ENCODE peak calls at places on chromosomes 7 and 10, in ten cellular contexts. F is dorsolateral prefrontal cortex, Y is RWPE1, U is stomach, T is B cell, R is NB4, O is endodermal cell, L is D721Med, A is AG09309, M is body of pancreas. W is an unnamed sample.

GRCh38 chr7:189719-190118 is 2.7 kb upstream of the FAM20C start:
- DNase-seq in F (no peak), Y (no peak), U (no peak), T (no peak), R (no peak), O (no peak), L (no peak), A (no peak), M (no peak), W (no peak)

GRCh38 chr10:48525113-48525512 is 79.8 kb downstream of the ARHGAP22 start:
- DNase-seq in F (no peak), Y (no peak), U (peak), T (no peak), R (no peak), O (peak), L (no peak), A (no peak), M (no peak), W (no peak)

GRCh38 chr10:19767876-19768275 is 48.4 kb upstream of the PLXDC2 start:
- DNase-seq in F (no peak), Y (no peak), U (no peak), T (no peak), R (no peak), O (peak), L (no peak), A (no peak), M (no peak), W (no peak)

GRCh38 chr10:96556003-96556402 is 30.8 kb downstream of the TM9SF3 start:
- DNase-seq in F (no peak), Y (peak), U (no peak), T (no peak), R (peak), O (peak), L (no peak), A (no peak), M (no peak), W (peak)

GRCh38 chr7:101532000-101532399 is 97.1 kb downstream of the MYL10 start:
- DNase-seq in F (no peak), Y (no peak), U (no peak), T (no peak), R (no peak), O (no peak), L (no peak), A (no peak), M (no peak), W (no peak)

GRCh38 chr10:77244746-77245145 is 392.9 kb downstream of the KCNMA1 start:
- DNase-seq in F (no peak), Y (no peak), U (no peak), T (no peak), R (no peak), O (no peak), L (no peak), A (no peak), M (no peak), W (no peak)

GRCh38 chr7:70178787-70179186 is 580.5 kb downstream of the AUTS2 start:
- DNase-seq in F (no peak), Y (peak), U (no peak), T (no peak), R (peak), O (peak), L (no peak), A (no peak), M (peak), W (no peak)

GRCh38 chr10:8174762-8175161 is 120.3 kb downstream of the GATA3 start:
- DNase-seq in F (no peak), Y (no peak), U (no peak), T (no peak), R (no peak), O (peak), L (no peak), A (no peak), M (no peak), W (no peak)

GRCh38 chr7:100584677-100585510 is 1.0 kb downstream of the LRCH4 start:
- DNase-seq in F (no peak), Y (peak), U (peak), T (no peak), R (peak), O (peak), L (peak), A (peak), M (peak), W (peak)

GRCh38 chr7:114575098-114575497 is 160.5 kb downstream of the FOXP2 start:
- DNase-seq in F (no peak), Y (no peak), U (no peak), T (no peak), R (no peak), O (no peak), L (no peak), A (no peak), M (no peak), W (no peak)

GRCh38 chr10:95474228-95475002 is 86.8 kb downstream of the SORBS1 start:
- DNase-seq in F (no peak), Y (peak), U (no peak), T (no peak), R (no peak), O (no peak), L (no peak), A (no peak), M (peak), W (peak)

GRCh38 chr7:44257618-44258422 is 57.0 kb downstream of the YKT6 start:
- DNase-seq in F (peak), Y (peak), U (peak), T (peak), R (peak), O (no peak), L (no peak), A (peak), M (peak), W (peak)

GRCh38 chr7:47480576-47481538 is 101.1 kb downstream of the TNS3 start:
- DNase-seq in F (no peak), Y (no peak), U (no peak), T (peak), R (no peak), O (peak), L (no peak), A (no peak), M (no peak), W (no peak)

GRCh38 chr10:6141296-6142151 is 52.7 kb downstream of the RBM17 start:
- DNase-seq in F (no peak), Y (peak), U (no peak), T (peak), R (peak), O (no peak), L (no peak), A (peak), M (no peak), W (peak)

GRCh38 chr10:96840841-96841518 is 8.9 kb downstream of the LCOR start:
- DNase-seq in F (no peak), Y (no peak), U (no peak), T (no peak), R (peak), O (no peak), L (no peak), A (no peak), M (peak), W (peak)

GRCh38 chr7:114806590-114807167 is 115.2 kb upstream of the MDFIC start:
- DNase-seq in F (no peak), Y (no peak), U (peak), T (no peak), R (no peak), O (no peak), L (no peak), A (no peak), M (peak), W (peak)

GRCh38 chr10:30027057-30028005 is 32.1 kb downstream of the JCAD start:
- DNase-seq in F (no peak), Y (no peak), U (peak), T (peak), R (peak), O (peak), L (no peak), A (no peak), M (peak), W (peak)
- TF ChIP-seq CTCF in F (no peak), Y (no peak), U (no peak), T (peak), R (no peak), O (peak), L (no peak), A (no peak), M (peak), W (no peak)

GRCh38 chr7:121807078-121807477 is 65.9 kb upstream of the PTPRZ1 start:
- DNase-seq in F (no peak), Y (no peak), U (no peak), T (no peak), R (no peak), O (no peak), L (no peak), A (no peak), M (no peak), W (no peak)
- TF ChIP-seq CTCF in F (no peak), Y (no peak), U (no peak), T (no peak), R (no peak), O (no peak), L (no peak), A (no peak), M (no peak), W (no peak)

GRCh38 chr7:14717711-14718304 is 184.7 kb downstream of the DGKB start:
- DNase-seq in F (no peak), Y (peak), U (no peak), T (no peak), R (peak), O (no peak), L (no peak), A (no peak), M (no peak), W (peak)
- TF ChIP-seq CTCF in F (peak), Y (peak), U (peak), T (no peak), R (no peak), O (peak), L (peak), A (peak), M (peak), W (peak)

GRCh38 chr7:33534830-33535229 is 370.5 kb upstream of the BMPER start:
- DNase-seq in F (no peak), Y (no peak), U (no peak), T (no peak), R (no peak), O (peak), L (no peak), A (no peak), M (no peak), W (peak)

GRCh38 chr7:33536398-33536797 is 368.9 kb upstream of the BMPER start:
- DNase-seq in F (no peak), Y (no peak), U (no peak), T (no peak), R (no peak), O (no peak), L (no peak), A (no peak), M (no peak), W (no peak)

GRCh38 chr7:33529070-33529469 is 376.3 kb upstream of the BMPER start:
- DNase-seq in F (no peak), Y (no peak), U (no peak), T (no peak), R (no peak), O (peak), L (no peak), A (no peak), M (no peak), W (no peak)

DNA sequence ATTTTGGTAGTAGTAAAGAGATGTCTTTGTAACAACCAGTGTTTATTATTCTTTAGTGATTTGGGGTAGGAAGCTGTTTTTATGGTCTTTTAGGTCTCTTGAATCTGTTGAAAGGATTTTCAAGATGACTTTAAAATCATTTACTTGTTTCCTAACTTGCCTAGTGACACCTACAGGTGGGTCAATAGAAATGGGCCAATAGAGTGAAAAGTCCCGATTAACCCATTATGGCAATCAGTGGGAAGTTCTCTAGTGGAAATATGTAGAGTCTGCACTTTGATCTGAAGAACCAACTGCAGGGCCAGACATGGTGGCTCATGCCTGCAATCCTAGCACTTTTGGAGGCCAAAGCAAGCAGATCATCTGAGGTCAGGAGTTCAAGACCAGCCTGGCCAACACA is 374.7 kb upstream of the BMPER start:
- DNase-seq in F (no peak), Y (no peak), U (no peak), T (no peak), R (no peak), O (no peak), L (no peak), A (no peak), M (no peak), W (no peak)
- TF ChIP-seq CTCF in F (no peak), Y (no peak), U (no peak), T (no peak), R (peak), O (peak), L (no peak), A (no peak), M (no peak), W (no peak)

GRCh38 chr7:117600912-117601311 is 121.1 kb downstream of the CFTR start:
- DNase-seq in F (no peak), Y (no peak), U (no peak), T (no peak), R (no peak), O (no peak), L (no peak), A (no peak), M (no peak), W (peak)
- TF ChIP-seq CTCF in F (no peak), Y (no peak), U (no peak), T (no peak), R (no peak), O (no peak), L (no peak), A (no peak), M (no peak), W (no peak)

GRCh38 chr10:11425288-11425595 is 186.2 kb downstream of the USP6NL start:
- DNase-seq in F (no peak), Y (no peak), U (no peak), T (no peak), R (no peak), O (no peak), L (no peak), A (no peak), M (no peak), W (no peak)
- TF ChIP-seq CTCF in F (no peak), Y (no peak), U (no peak), T (no peak), R (no peak), O (no peak), L (no peak), A (no peak), M (no peak), W (no peak)

GRCh38 chr7:40680657-40681056 is 545.9 kb downstream of the SUGCT start:
- DNase-seq in F (no peak), Y (peak), U (no peak), T (peak), R (peak), O (no peak), L (no peak), A (no peak), M (no peak), W (peak)
- TF ChIP-seq CTCF in F (no peak), Y (peak), U (peak), T (peak), R (peak), O (peak), L (peak), A (peak), M (peak), W (peak)

GRCh38 chr7:142681693-142682092 is 67.6 kb upstream of the PRSS1 start:
- DNase-seq in F (no peak), Y (no peak), U (no peak), T (no peak), R (no peak), O (no peak), L (no peak), A (no peak), M (peak), W (no peak)
- TF ChIP-seq CTCF in F (no peak), Y (no peak), U (no peak), T (no peak), R (no peak), O (no peak), L (no peak), A (no peak), M (no peak), W (no peak)

DNA sequence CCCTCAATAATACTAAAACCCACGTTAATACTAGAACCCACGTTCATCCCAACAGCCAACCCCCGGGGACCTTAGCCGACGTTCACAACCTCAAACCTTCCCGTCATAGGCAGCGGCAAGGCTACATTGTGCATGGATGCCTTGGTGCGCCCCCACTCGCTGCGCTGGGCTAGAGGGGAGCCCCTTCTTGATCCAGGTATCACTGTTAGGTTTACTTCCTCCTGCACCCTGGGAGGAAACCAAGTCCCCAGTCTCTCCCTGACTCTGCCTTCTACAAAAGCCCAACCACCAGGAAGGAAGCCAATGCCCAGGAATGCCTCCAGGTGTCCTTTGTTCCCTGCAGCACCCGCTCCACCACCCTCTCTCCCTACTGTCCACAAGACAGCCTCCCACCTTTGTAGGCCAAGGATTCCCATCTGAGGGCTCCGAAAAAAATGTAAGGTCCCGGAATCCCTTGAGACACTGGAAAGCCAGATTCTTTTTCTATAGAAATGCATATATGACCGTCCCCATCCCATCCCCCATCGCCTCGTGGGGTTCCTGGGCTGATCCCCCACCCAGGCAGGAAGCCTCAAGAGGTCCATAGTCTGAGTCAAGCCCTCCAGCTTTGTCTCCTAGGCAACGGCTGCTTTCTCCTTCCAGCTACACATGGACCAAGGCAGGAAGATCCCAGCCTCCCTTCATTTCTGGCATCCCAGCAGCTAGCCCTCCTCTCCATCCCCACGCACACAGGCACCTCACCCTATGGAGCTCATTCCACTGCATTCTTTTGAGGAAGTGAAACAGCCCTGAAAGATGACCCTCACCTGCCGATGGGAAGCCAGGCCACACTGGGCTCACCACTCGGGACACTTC is 25.2 kb downstream of the CTBP2 start:
- DNase-seq in F (no peak), Y (no peak), U (peak), T (no peak), R (no peak), O (no peak), L (no peak), A (no peak), M (peak), W (no peak)
- TF ChIP-seq CTCF in F (no peak), Y (no peak), U (no peak), T (no peak), R (no peak), O (no peak), L (no peak), A (no peak), M (peak), W (no peak)